ENCODE peak calls at places on chromosomes 7 and 10, in ten cellular contexts. T is body of pancreas, K is mammary epithelial cell, W is psoas muscle, U is upper lobe of right lung, H is RWPE2, L is HCT116, J is left lung, Z is Caco-2, N is pancreas. X is an unnamed sample. For H3K4me1, the result is how much of the 10 kb centered on the place peaks cover.

GRCh38 chr10:52228556-52228955 is 85.5 kb upstream of the DKK1 start:
- DNase-seq in T (no peak), K (peak), W (no peak), U (no peak), H (no peak), L (no peak), J (no peak), Z (no peak), N (no peak), X (no peak)

GRCh38 chr10:72027498-72027897 is 60.9 kb downstream of the SPOCK2 start:
- DNase-seq in T (no peak), K (no peak), W (no peak), U (no peak), H (no peak), L (peak), J (no peak), Z (peak), N (no peak), X (peak)

GRCh38 chr7:70634071-70634470 is 497.9 kb upstream of the GALNT17 start:
- DNase-seq in T (no peak), K (no peak), W (no peak), U (no peak), H (no peak), L (no peak), J (no peak), Z (no peak), N (no peak), X (no peak)

GRCh38 chr10:13458107-13458761 is 70.6 kb downstream of the BEND7 start:
- DNase-seq in T (no peak), K (no peak), W (no peak), U (no peak), H (no peak), L (no peak), J (no peak), Z (no peak), N (no peak), X (no peak)

GRCh38 chr10:86100581-86101061 is 266.0 kb downstream of the GRID1 start:
- DNase-seq in T (no peak), K (no peak), W (no peak), U (no peak), H (no peak), L (peak), J (no peak), Z (peak), N (no peak), X (peak)

GRCh38 chr10:60809157-60809556 is 30.9 kb downstream of the CDK1 start:
- DNase-seq in T (no peak), K (peak), W (no peak), U (no peak), H (no peak), L (no peak), J (no peak), Z (no peak), N (no peak), X (peak)

GRCh38 chr7:13852281-13852968 is 137.0 kb downstream of the ETV1 start:
- DNase-seq in T (no peak), K (peak), W (no peak), U (no peak), H (no peak), L (no peak), J (no peak), Z (no peak), N (no peak), X (no peak)

GRCh38 chr10:46048152-46048551 is 2.1 kb upstream of the MSMB start:
- DNase-seq in T (no peak), K (no peak), W (no peak), U (no peak), H (no peak), L (no peak), J (no peak), Z (no peak), N (no peak), X (no peak)

GRCh38 chr10:79200346-79200745 is 131.6 kb downstream of the ZMIZ1 start:
- DNase-seq in T (no peak), K (no peak), W (no peak), U (no peak), H (no peak), L (no peak), J (peak), Z (no peak), N (no peak), X (no peak)

GRCh38 chr10:9111983-9112382 is 1057.5 kb downstream of the GATA3 start:
- DNase-seq in T (no peak), K (no peak), W (no peak), U (no peak), H (no peak), L (no peak), J (no peak), Z (no peak), N (no peak), X (no peak)

GRCh38 chr7:66043681-66044497 is 31.7 kb upstream of the ASL start:
- DNase-seq in T (peak), K (no peak), W (peak), U (peak), H (no peak), L (no peak), J (peak), Z (peak), N (peak), X (peak)

GRCh38 chr7:26789481-26790175 is 74.8 kb downstream of the SKAP2 start:
- DNase-seq in T (no peak), K (no peak), W (no peak), U (no peak), H (no peak), L (no peak), J (no peak), Z (no peak), N (no peak), X (no peak)

GRCh38 chr7:131613909-131614308 is 57.5 kb upstream of the PODXL start:
- DNase-seq in T (no peak), K (no peak), W (no peak), U (no peak), H (no peak), L (no peak), J (no peak), Z (no peak), N (no peak), X (no peak)

GRCh38 chr7:104230606-104231005 is 22.8 kb upstream of the ORC5 start:
- DNase-seq in T (no peak), K (no peak), W (no peak), U (no peak), H (no peak), L (no peak), J (no peak), Z (no peak), N (no peak), X (no peak)

GRCh38 chr7:126016722-126017121 is 1087.1 kb upstream of the POT1 start:
- DNase-seq in T (no peak), K (peak), W (no peak), U (no peak), H (no peak), L (no peak), J (no peak), Z (no peak), N (no peak), X (no peak)

GRCh38 chr7:110623436-110623835 is 467.5 kb upstream of the LRRN3 start:
- DNase-seq in T (no peak), K (peak), W (no peak), U (no peak), H (no peak), L (no peak), J (no peak), Z (no peak), N (no peak), X (no peak)

GRCh38 chr10:6346621-6347020 is 143.9 kb downstream of the PFKFB3 start:
- DNase-seq in T (no peak), K (no peak), W (no peak), U (no peak), H (no peak), L (no peak), J (no peak), Z (no peak), N (no peak), X (no peak)

GRCh38 chr7:102978280-102978679 is 65.5 kb downstream of the LRRC17 start:
- DNase-seq in T (peak), K (peak), W (no peak), U (no peak), H (no peak), L (peak), J (peak), Z (no peak), N (no peak), X (peak)

GRCh38 chr10:5550621-5551530 is 26.1 kb downstream of the CALML3 start:
- DNase-seq in T (no peak), K (peak), W (peak), U (peak), H (no peak), L (no peak), J (peak), Z (no peak), N (no peak), X (peak)

GRCh38 chr10:71312840-71313789 is 5.9 kb upstream of the SLC29A3 start:
- DNase-seq in T (peak), K (no peak), W (peak), U (no peak), H (no peak), L (no peak), J (no peak), Z (no peak), N (no peak), X (peak)

GRCh38 chr7:45028138-45028919 is 28.3 kb downstream of the CCM2 start:
- DNase-seq in T (no peak), K (no peak), W (no peak), U (no peak), H (no peak), L (no peak), J (no peak), Z (no peak), N (no peak), X (no peak)

GRCh38 chr7:48253020-48253419 is 81.8 kb downstream of the ABCA13 start:
- DNase-seq in T (no peak), K (no peak), W (no peak), U (no peak), H (no peak), L (no peak), J (no peak), Z (no peak), N (no peak), X (no peak)

GRCh38 chr10:100621360-100622205 is 85.8 kb downstream of the HIF1AN start:
- DNase-seq in T (no peak), K (no peak), W (no peak), U (peak), H (no peak), L (no peak), J (no peak), Z (no peak), N (no peak), X (no peak)

GRCh38 chr10:62456611-62457101 is 82.5 kb downstream of the ZNF365 start:
- DNase-seq in T (peak), K (no peak), W (no peak), U (no peak), H (no peak), L (no peak), J (no peak), Z (no peak), N (no peak), X (no peak)

GRCh38 chr10:130301026-130301892 is 165.1 kb downstream of the GLRX3 start:
- DNase-seq in T (peak), K (no peak), W (no peak), U (peak), H (peak), L (no peak), J (peak), Z (no peak), N (peak), X (no peak)

GRCh38 chr10:127556911-127557310 is 7.8 kb downstream of the NPS start:
- DNase-seq in T (no peak), K (peak), W (no peak), U (no peak), H (no peak), L (no peak), J (no peak), Z (peak), N (no peak), X (peak)

GRCh38 chr7:136049117-136049516 is 72.0 kb upstream of the MTPN start:
- DNase-seq in T (no peak), K (no peak), W (no peak), U (no peak), H (no peak), L (no peak), J (no peak), Z (no peak), N (no peak), X (no peak)

GRCh38 chr7:73611017-73611555 is 13.2 kb downstream of the MLXIPL start:
- DNase-seq in T (no peak), K (no peak), W (no peak), U (no peak), H (no peak), L (no peak), J (peak), Z (no peak), N (no peak), X (no peak)

GRCh38 chr7:54252256-54253035 is 289.7 kb upstream of the VSTM2A start:
- DNase-seq in T (no peak), K (peak), W (no peak), U (no peak), H (no peak), L (no peak), J (no peak), Z (no peak), N (no peak), X (no peak)

GRCh38 chr10:104478380-104478779 is 124.7 kb downstream of the CFAP58 start:
- DNase-seq in T (no peak), K (peak), W (no peak), U (no peak), H (no peak), L (no peak), J (no peak), Z (no peak), N (no peak), X (no peak)

GRCh38 chr7:149608168-149608567 is 110.6 kb upstream of the ZNF746 start:
- DNase-seq in T (no peak), K (no peak), W (no peak), U (no peak), H (no peak), L (no peak), J (no peak), Z (no peak), N (no peak), X (no peak)

DNA sequence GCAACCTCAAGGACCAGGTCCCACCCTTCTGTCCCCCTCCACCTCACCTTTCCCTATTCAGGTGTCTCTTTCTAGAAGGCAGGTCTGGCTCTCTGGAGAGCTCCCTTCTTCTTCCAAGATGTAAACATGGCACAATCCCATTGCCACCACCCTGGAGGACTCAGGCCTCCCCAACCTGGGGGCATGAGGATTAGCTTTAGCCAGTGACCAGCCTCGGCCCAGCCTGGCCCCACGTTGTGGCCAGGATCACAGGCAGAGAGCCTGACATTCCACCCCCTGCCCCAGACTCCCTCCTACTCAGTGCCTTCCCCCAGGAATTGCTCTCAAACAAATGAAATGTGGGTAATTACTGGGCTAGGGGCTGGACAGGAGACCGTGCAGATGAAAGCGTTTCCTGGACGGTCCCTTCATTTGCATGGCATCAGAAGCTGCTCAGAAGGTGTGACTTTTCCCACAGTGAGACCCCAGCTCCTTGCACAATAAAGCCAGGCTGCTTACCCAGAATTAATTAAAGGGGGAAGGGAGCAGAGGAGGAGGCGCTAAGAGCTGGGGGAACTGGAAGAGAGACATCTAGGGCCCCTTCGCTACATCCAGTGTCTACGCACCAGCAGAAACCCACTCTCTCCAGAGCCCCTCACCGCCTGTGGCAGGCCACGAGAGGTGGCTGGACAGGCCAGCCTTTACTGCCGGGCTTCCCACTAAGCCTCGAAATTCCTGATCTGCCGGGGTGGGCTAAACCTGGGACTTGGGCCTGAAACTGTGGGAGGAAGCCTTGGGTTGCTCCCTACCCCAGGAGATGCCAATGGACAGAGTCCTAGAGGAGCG is 7.7 kb downstream of the FGF8 start:
- DNase-seq in T (no peak), K (no peak), W (no peak), U (no peak), H (no peak), L (no peak), J (no peak), Z (no peak), N (no peak), X (no peak)
- H3K4me1 ChIP-seq in T (under half), K (under half), W (under half), U (under half), H (under half), L (under half), J (under half), Z (under half), N (under half), X (under half)

DNA sequence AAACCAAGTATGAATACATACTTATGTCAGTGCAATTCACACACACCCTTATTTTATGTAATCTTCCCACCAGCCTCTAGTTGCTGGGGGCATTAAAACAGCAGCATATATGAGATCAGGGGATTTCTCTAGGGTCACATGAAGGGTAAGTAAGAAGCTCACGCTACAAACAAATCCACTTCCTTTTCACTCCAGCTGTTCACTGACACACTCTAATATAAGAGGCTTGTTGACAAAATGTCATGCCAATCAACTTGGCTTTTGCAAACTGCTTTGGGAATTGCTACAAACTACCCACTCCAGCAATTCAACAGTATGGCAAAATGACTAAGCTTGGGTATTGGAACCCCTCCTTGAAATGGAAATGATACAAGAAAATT is 10.3 kb downstream of the FAM3C start:
- DNase-seq in T (peak), K (peak), W (no peak), U (no peak), H (no peak), L (no peak), J (no peak), Z (no peak), N (no peak), X (no peak)
- H3K4me1 ChIP-seq in T (half or more), K (under half), W (under half), U (under half), H (under half), L (half or more), J (under half), Z (under half), N (under half), X (under half)

GRCh38 chr7:29808075-29808786 is 1.9 kb downstream of the WIPF3 start:
- DNase-seq in T (no peak), K (no peak), W (no peak), U (no peak), H (no peak), L (no peak), J (no peak), Z (no peak), N (no peak), X (no peak)
- H3K4me1 ChIP-seq in T (under half), K (under half), W (under half), U (under half), H (under half), L (under half), J (under half), Z (under half), N (under half), X (under half)

GRCh38 chr10:1152386-1153252 is 96.4 kb downstream of the WDR37 start:
- DNase-seq in T (no peak), K (no peak), W (no peak), U (peak), H (no peak), L (no peak), J (no peak), Z (no peak), N (no peak), X (no peak)

GRCh38 chr10:1149793-1150637 is 93.8 kb downstream of the WDR37 start:
- DNase-seq in T (peak), K (no peak), W (no peak), U (peak), H (no peak), L (no peak), J (no peak), Z (no peak), N (no peak), X (peak)

GRCh38 chr10:1150638-1150955 is 94.4 kb downstream of the WDR37 start:
- DNase-seq in T (no peak), K (no peak), W (no peak), U (peak), H (no peak), L (no peak), J (no peak), Z (no peak), N (no peak), X (no peak)

GRCh38 chr10:1153253-1153763 is 97.1 kb downstream of the WDR37 start:
- DNase-seq in T (no peak), K (no peak), W (no peak), U (no peak), H (no peak), L (no peak), J (no peak), Z (no peak), N (no peak), X (no peak)

GRCh38 chr10:1151071-1152033 is 95.2 kb downstream of the WDR37 start:
- DNase-seq in T (no peak), K (peak), W (no peak), U (peak), H (no peak), L (no peak), J (no peak), Z (no peak), N (no peak), X (no peak)
- H3K4me1 ChIP-seq in T (under half), K (under half), W (under half), U (under half), H (under half), L (under half), J (under half), Z (under half), N (under half), X (under half)

GRCh38 chr10:28558186-28558585 is 25.3 kb downstream of the WAC start:
- DNase-seq in T (no peak), K (no peak), W (no peak), U (no peak), H (no peak), L (no peak), J (no peak), Z (no peak), N (no peak), X (no peak)

GRCh38 chr10:28558923-28559508 is 26.1 kb downstream of the WAC start:
- DNase-seq in T (no peak), K (no peak), W (no peak), U (no peak), H (no peak), L (no peak), J (no peak), Z (no peak), N (no peak), X (no peak)

GRCh38 chr10:28561531-28561930 is 28.6 kb downstream of the WAC start:
- DNase-seq in T (no peak), K (no peak), W (no peak), U (no peak), H (no peak), L (no peak), J (no peak), Z (no peak), N (no peak), X (no peak)

GRCh38 chr10:28560617-28561016 is 27.7 kb downstream of the WAC start:
- DNase-seq in T (no peak), K (no peak), W (no peak), U (no peak), H (no peak), L (no peak), J (no peak), Z (no peak), N (no peak), X (no peak)

GRCh38 chr10:28559661-28560060 is 26.7 kb downstream of the WAC start:
- DNase-seq in T (no peak), K (peak), W (no peak), U (no peak), H (no peak), L (no peak), J (no peak), Z (no peak), N (no peak), X (no peak)
- H3K4me1 ChIP-seq in T (under half), K (under half), W (half or more), U (under half), H (under half), L (under half), J (under half), Z (under half), N (under half), X (under half)

DNA sequence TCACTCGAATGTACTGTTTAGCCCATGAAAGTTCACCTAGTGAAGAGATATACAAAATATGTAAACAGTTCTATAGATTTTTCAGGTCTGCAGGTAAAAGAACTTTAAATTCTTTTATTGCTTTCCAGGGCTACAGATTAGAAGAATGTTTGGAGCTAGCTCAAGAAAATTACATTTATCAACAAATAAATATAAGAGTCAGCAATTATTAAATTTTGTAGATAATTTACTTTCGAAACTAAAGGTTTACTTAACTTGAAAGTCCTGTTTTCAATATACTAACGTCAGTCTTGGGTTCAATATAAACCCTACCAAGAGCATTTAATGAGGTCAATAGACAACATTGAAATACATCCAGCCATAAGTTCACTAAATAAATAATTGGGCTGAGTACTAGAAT is 37.0 kb downstream of the HEPACAM2 start:
- DNase-seq in T (no peak), K (no peak), W (no peak), U (no peak), H (no peak), L (no peak), J (no peak), Z (no peak), N (no peak), X (no peak)
- H3K4me1 ChIP-seq in T (under half), K (under half), W (under half), U (under half), H (under half), L (under half), J (under half), Z (under half), N (under half), X (under half)

X was measured in hepatocyte.